ENCODE peak calls at places on chromosome 9, in ten cellular contexts. One of them, this sample, is unnamed.

GRCh38 chr9:81490605-81491331 is 198.6 kb downstream of the TLE1 start:
- DNase-seq in heart right ventricle: no peak
- DNase-seq in HCEC 1CT: peak; percentile 81
- DNase-seq in neuronal stem cell: no peak
- DNase-seq in keratinocyte: no peak
- DNase-seq in fibroblast of gingiva: peak; percentile 67
- DNase-seq in CD8-positive, alpha-beta memory T cell: no peak
- DNase-seq in T-cell: no peak
- DNase-seq in GM03348: peak; percentile 49
- DNase-seq in GM23338: no peak
- DNase-seq in this sample: no peak

GRCh38 chr9:119283118-119283794 is 86.0 kb downstream of the BRINP1 start:
- DNase-seq in heart right ventricle: no peak
- DNase-seq in HCEC 1CT: no peak
- DNase-seq in neuronal stem cell: no peak
- DNase-seq in keratinocyte: no peak
- DNase-seq in fibroblast of gingiva: no peak
- DNase-seq in CD8-positive, alpha-beta memory T cell: no peak
- DNase-seq in T-cell: no peak
- DNase-seq in GM03348: peak; percentile 28
- DNase-seq in GM23338: peak; percentile 84
- DNase-seq in this sample: no peak

GRCh38 chr9:121499427-121500164 is at the start of gene GGTA1:
- DNase-seq in heart right ventricle: peak; percentile 73
- DNase-seq in HCEC 1CT: peak; percentile 11
- DNase-seq in neuronal stem cell: peak; percentile 54
- DNase-seq in keratinocyte: no peak
- DNase-seq in fibroblast of gingiva: peak; percentile 53
- DNase-seq in CD8-positive, alpha-beta memory T cell: no peak
- DNase-seq in T-cell: no peak
- DNase-seq in GM03348: peak; percentile 86
- DNase-seq in GM23338: peak; percentile 67
- DNase-seq in this sample: peak; percentile 37

GRCh38 chr9:110069326-110070248 is 138.4 kb downstream of the C9orf152 start:
- DNase-seq in heart right ventricle: peak; percentile 64
- DNase-seq in HCEC 1CT: peak; percentile 96
- DNase-seq in neuronal stem cell: no peak
- DNase-seq in keratinocyte: no peak
- DNase-seq in fibroblast of gingiva: peak; percentile 87
- DNase-seq in CD8-positive, alpha-beta memory T cell: no peak
- DNase-seq in T-cell: no peak
- DNase-seq in GM03348: peak; percentile 69
- DNase-seq in GM23338: no peak
- DNase-seq in this sample: no peak

GRCh38 chr9:88596376-88596775 is 61.4 kb downstream of the NXNL2 start:
- DNase-seq in heart right ventricle: no peak
- DNase-seq in HCEC 1CT: no peak
- DNase-seq in neuronal stem cell: no peak
- DNase-seq in keratinocyte: no peak
- DNase-seq in fibroblast of gingiva: no peak
- DNase-seq in CD8-positive, alpha-beta memory T cell: no peak
- DNase-seq in T-cell: no peak
- DNase-seq in GM03348: no peak
- DNase-seq in GM23338: no peak
- DNase-seq in this sample: no peak

GRCh38 chr9:6758418-6759113 is 793 bp downstream of the KDM4C start:
- DNase-seq in heart right ventricle: peak; percentile 32
- DNase-seq in HCEC 1CT: peak; percentile 50
- DNase-seq in neuronal stem cell: peak; percentile 51
- DNase-seq in keratinocyte: peak; percentile 19
- DNase-seq in fibroblast of gingiva: peak; percentile 34
- DNase-seq in CD8-positive, alpha-beta memory T cell: peak; percentile 46
- DNase-seq in T-cell: peak; percentile 21
- DNase-seq in GM03348: peak; percentile 47
- DNase-seq in GM23338: peak; percentile 62
- DNase-seq in this sample: peak; percentile 49

GRCh38 chr9:135559606-135560005 is 1.9 kb upstream of the PAEP start:
- DNase-seq in heart right ventricle: no peak
- DNase-seq in HCEC 1CT: no peak
- DNase-seq in neuronal stem cell: no peak
- DNase-seq in keratinocyte: no peak
- DNase-seq in fibroblast of gingiva: no peak
- DNase-seq in CD8-positive, alpha-beta memory T cell: no peak
- DNase-seq in T-cell: no peak
- DNase-seq in GM03348: no peak
- DNase-seq in GM23338: no peak
- DNase-seq in this sample: no peak

GRCh38 chr9:106405871-106406435 is 457.0 kb upstream of the ZNF462 start:
- DNase-seq in heart right ventricle: no peak
- DNase-seq in HCEC 1CT: no peak
- DNase-seq in neuronal stem cell: no peak
- DNase-seq in keratinocyte: no peak
- DNase-seq in fibroblast of gingiva: no peak
- DNase-seq in CD8-positive, alpha-beta memory T cell: no peak
- DNase-seq in T-cell: no peak
- DNase-seq in GM03348: no peak
- DNase-seq in GM23338: peak; percentile 18
- DNase-seq in this sample: no peak

GRCh38 chr9:75121914-75122558 is 33.7 kb downstream of the OSTF1 start:
- DNase-seq in heart right ventricle: no peak
- DNase-seq in HCEC 1CT: no peak
- DNase-seq in neuronal stem cell: no peak
- DNase-seq in keratinocyte: no peak
- DNase-seq in fibroblast of gingiva: no peak
- DNase-seq in CD8-positive, alpha-beta memory T cell: no peak
- DNase-seq in T-cell: no peak
- DNase-seq in GM03348: no peak
- DNase-seq in GM23338: peak; percentile 49
- DNase-seq in this sample: no peak

GRCh38 chr9:101453776-101454570 is 18.4 kb upstream of the ALDOB start:
- DNase-seq in heart right ventricle: no peak
- DNase-seq in HCEC 1CT: peak; percentile 71
- DNase-seq in neuronal stem cell: no peak
- DNase-seq in keratinocyte: no peak
- DNase-seq in fibroblast of gingiva: peak; percentile 18
- DNase-seq in CD8-positive, alpha-beta memory T cell: no peak
- DNase-seq in T-cell: no peak
- DNase-seq in GM03348: no peak
- DNase-seq in GM23338: no peak
- DNase-seq in this sample: no peak

GRCh38 chr9:72158680-72159079 is 9.4 kb downstream of the GDA start:
- DNase-seq in heart right ventricle: no peak
- DNase-seq in HCEC 1CT: no peak
- DNase-seq in neuronal stem cell: no peak
- DNase-seq in keratinocyte: no peak
- DNase-seq in fibroblast of gingiva: no peak
- DNase-seq in CD8-positive, alpha-beta memory T cell: no peak
- DNase-seq in T-cell: no peak
- DNase-seq in GM03348: no peak
- DNase-seq in GM23338: no peak
- DNase-seq in this sample: no peak

GRCh38 chr9:111179577-111179976 is 141.3 kb upstream of the LPAR1 start:
- DNase-seq in heart right ventricle: peak; percentile 15
- DNase-seq in HCEC 1CT: no peak
- DNase-seq in neuronal stem cell: no peak
- DNase-seq in keratinocyte: no peak
- DNase-seq in fibroblast of gingiva: no peak
- DNase-seq in CD8-positive, alpha-beta memory T cell: no peak
- DNase-seq in T-cell: no peak
- DNase-seq in GM03348: no peak
- DNase-seq in GM23338: no peak
- DNase-seq in this sample: no peak

GRCh38 chr9:101409079-101409477 is 10.4 kb downstream of the ZNF189 start:
- DNase-seq in heart right ventricle: no peak
- DNase-seq in HCEC 1CT: peak; percentile 17
- DNase-seq in neuronal stem cell: no peak
- DNase-seq in keratinocyte: no peak
- DNase-seq in fibroblast of gingiva: no peak
- DNase-seq in CD8-positive, alpha-beta memory T cell: no peak
- DNase-seq in T-cell: no peak
- DNase-seq in GM03348: no peak
- DNase-seq in GM23338: peak; percentile 14
- DNase-seq in this sample: no peak

GRCh38 chr9:1442105-1442504 is 391.9 kb downstream of the DMRT2 start:
- DNase-seq in heart right ventricle: no peak
- DNase-seq in HCEC 1CT: no peak
- DNase-seq in neuronal stem cell: no peak
- DNase-seq in keratinocyte: no peak
- DNase-seq in fibroblast of gingiva: no peak
- DNase-seq in CD8-positive, alpha-beta memory T cell: no peak
- DNase-seq in T-cell: no peak
- DNase-seq in GM03348: no peak
- DNase-seq in GM23338: no peak
- DNase-seq in this sample: no peak

GRCh38 chr9:33166263-33167083 is 663 bp downstream of the B4GALT1 start:
- DNase-seq in heart right ventricle: peak; percentile 46
- DNase-seq in HCEC 1CT: peak; percentile 26
- DNase-seq in neuronal stem cell: no peak
- DNase-seq in keratinocyte: no peak
- DNase-seq in fibroblast of gingiva: peak; percentile 42
- DNase-seq in CD8-positive, alpha-beta memory T cell: no peak
- DNase-seq in T-cell: no peak
- DNase-seq in GM03348: peak; percentile 69
- DNase-seq in GM23338: peak; percentile 44
- DNase-seq in this sample: no peak

GRCh38 chr9:135075234-135076142 is 12.0 kb upstream of the OLFM1 start:
- DNase-seq in heart right ventricle: peak; percentile 54
- DNase-seq in HCEC 1CT: no peak
- DNase-seq in neuronal stem cell: no peak
- DNase-seq in keratinocyte: no peak
- DNase-seq in fibroblast of gingiva: peak; percentile 41
- DNase-seq in CD8-positive, alpha-beta memory T cell: no peak
- DNase-seq in T-cell: no peak
- DNase-seq in GM03348: peak; percentile 83
- DNase-seq in GM23338: peak; percentile 75
- DNase-seq in this sample: peak; percentile 63